ENCODE peak calls at places on chromosomes 6 and 20, in five cellular contexts. V, G, M, K and U are unnamed samples.

GRCh38 chr6:108555399-108556052 is 5.2 kb upstream of the FOXO3 start:
- DNase-seq in G (no peak), K (no peak), V (no peak), M (peak; percentile 69), U (no peak)

GRCh38 chr6:17013701-17014100 is 88.1 kb upstream of the STMND1 start:
- DNase-seq in M (peak; percentile 50), G (no peak), K (no peak), V (no peak), U (no peak)

GRCh38 chr20:46438156-46438750 is 31.8 kb upstream of the ELMO2 start:
- DNase-seq in G (peak; percentile 21), K (no peak), V (peak; percentile 45), M (peak; percentile 31), U (no peak)

GRCh38 chr6:124819340-124819739 is 142.9 kb upstream of the RNF217 start:
- DNase-seq in K (no peak), M (no peak), V (peak; percentile 17), G (no peak), U (no peak)

GRCh38 chr6:7723041-7723447 is 2.9 kb upstream of the BMP6 start:
- DNase-seq in G (peak; percentile 85), K (peak; percentile 62), V (peak; percentile 71), M (peak; percentile 58), U (no peak)

GRCh38 chr6:51318674-51319073 is 500.0 kb downstream of the TFAP2B start:
- DNase-seq in K (no peak), V (no peak), G (no peak), M (no peak), U (no peak)

GRCh38 chr6:126156973-126157372 is 170.6 kb downstream of the TRMT11 start:
- DNase-seq in M (no peak), V (peak; percentile 32), K (no peak), G (no peak), U (no peak)

GRCh38 chr20:52011093-52011492 is 180.5 kb downstream of the ZFP64 start:
- DNase-seq in G (no peak), M (no peak), V (no peak), K (no peak), U (no peak)

GRCh38 chr6:1131285-1132079 is 180.4 kb upstream of the FOXQ1 start:
- DNase-seq in M (peak; percentile 84), V (no peak), K (no peak), G (no peak), U (peak; percentile 30)

GRCh38 chr6:143581835-143582480 is 70.4 kb upstream of the FUCA2 start:
- DNase-seq in K (no peak), M (peak; percentile 57), G (no peak), V (no peak), U (no peak)

GRCh38 chr6:41318648-41319565 is 16.5 kb upstream of the NCR2 start:
- DNase-seq in K (peak; percentile 71), V (peak; percentile 87), M (peak; percentile 63), G (peak; percentile 71), U (no peak)

GRCh38 chr6:20319520-20320357 is 81.9 kb upstream of the E2F3 start:
- DNase-seq in K (no peak), M (no peak), G (no peak), V (peak; percentile 91), U (no peak)

GRCh38 chr6:143579703-143580102 is 68.2 kb upstream of the FUCA2 start:
- DNase-seq in V (no peak), G (no peak), K (no peak), M (peak; percentile 81), U (no peak)

GRCh38 chr6:146856296-146856695 is 257.5 kb downstream of the ADGB start:
- DNase-seq in V (no peak), G (no peak), M (no peak), K (no peak), U (no peak)

GRCh38 chr20:1224205-1224604 is 1.6 kb upstream of the RAD21L1 start:
- DNase-seq in G (no peak), K (no peak), M (no peak), V (no peak), U (no peak)

GRCh38 chr6:90136850-90137249 is 159.8 kb downstream of the BACH2 start:
- DNase-seq in G (no peak), V (no peak), M (no peak), K (no peak), U (no peak)

GRCh38 chr6:111653434-111653833 is 47.8 kb upstream of the TRAF3IP2 start:
- DNase-seq in M (no peak), G (no peak), V (no peak), K (no peak), U (no peak)

GRCh38 chr6:84763397-84764331 is 734 bp downstream of the TBX18 start:
- DNase-seq in K (no peak), M (peak; percentile 86), G (peak; percentile 61), V (peak; percentile 25), U (no peak)

GRCh38 chr6:84762941-84763396 is 1.4 kb downstream of the TBX18 start:
- DNase-seq in K (no peak), V (no peak), M (no peak), G (no peak), U (no peak)

GRCh38 chr6:84766118-84766683 is 1.8 kb upstream of the TBX18 start:
- DNase-seq in K (no peak), V (no peak), G (no peak), M (no peak), U (no peak)

GRCh38 chr6:84762220-84762940 is 2.0 kb downstream of the TBX18 start:
- DNase-seq in M (peak; percentile 52), G (no peak), K (no peak), V (no peak), U (no peak)

GRCh38 chr6:84764332-84765049 is at the start of gene TBX18:
- DNase-seq in K (peak; percentile 81), M (peak; percentile 95), G (peak; percentile 85), V (peak; percentile 41), U (peak; percentile 96)
- TF ChIP-seq CTCF in K (no peak), M (no peak), G (no peak), V (no peak), U (peak; percentile 28)

DNA sequence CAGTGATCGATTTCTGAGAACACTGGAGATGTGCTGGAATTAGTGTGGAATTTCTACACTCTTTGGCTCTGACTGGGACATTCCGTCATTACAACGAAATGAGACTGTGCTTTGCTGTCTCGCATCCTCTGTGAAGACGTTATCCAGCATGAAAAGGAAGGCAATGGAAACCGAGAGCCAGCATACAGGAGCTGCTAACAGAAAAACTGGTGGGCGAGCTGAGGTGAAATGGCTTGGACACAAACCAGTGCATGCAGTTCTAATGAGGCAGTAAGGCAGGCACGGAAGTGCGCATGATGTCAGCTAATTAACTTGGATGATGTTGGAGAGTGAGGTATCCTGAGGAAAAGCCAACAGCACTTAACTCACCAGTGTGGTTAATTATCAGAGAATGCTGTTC is 202.8 kb upstream of the AGPAT4 start:
- DNase-seq in G (no peak), K (no peak), M (peak; percentile 6), V (no peak), U (no peak)
- TF ChIP-seq CTCF in G (no peak), K (no peak), M (no peak), V (no peak), U (no peak)

DNA sequence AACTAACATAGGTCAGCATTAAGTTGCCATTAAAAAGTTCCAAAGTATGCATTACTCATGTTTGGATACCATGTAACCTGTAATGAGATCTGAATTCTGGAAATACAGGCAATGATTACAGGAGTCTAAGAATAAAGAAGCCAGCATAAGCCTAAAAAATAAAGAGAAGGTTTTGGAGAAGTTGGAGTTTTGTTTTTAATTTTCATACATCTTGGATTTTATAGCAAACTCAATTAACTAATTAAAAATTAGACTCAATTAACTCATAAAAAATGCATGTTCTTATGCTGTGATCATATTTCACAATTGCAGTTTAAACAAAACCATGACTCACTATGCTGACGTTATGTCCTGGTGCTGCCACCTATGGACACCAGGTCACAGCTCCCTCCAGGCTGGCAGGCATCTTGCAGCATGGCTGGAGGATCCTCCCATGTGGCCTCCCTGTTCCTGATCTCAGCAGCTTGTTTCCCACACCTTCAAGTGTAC is 648.8 kb upstream of the AGPAT4 start:
- DNase-seq in K (no peak), V (peak; percentile 59), G (peak; percentile 75), M (peak; percentile 19), U (no peak)
- TF ChIP-seq CTCF in K (peak; percentile 39), V (peak; percentile 17), G (no peak), M (peak; percentile 37), U (peak; percentile 34)

DNA sequence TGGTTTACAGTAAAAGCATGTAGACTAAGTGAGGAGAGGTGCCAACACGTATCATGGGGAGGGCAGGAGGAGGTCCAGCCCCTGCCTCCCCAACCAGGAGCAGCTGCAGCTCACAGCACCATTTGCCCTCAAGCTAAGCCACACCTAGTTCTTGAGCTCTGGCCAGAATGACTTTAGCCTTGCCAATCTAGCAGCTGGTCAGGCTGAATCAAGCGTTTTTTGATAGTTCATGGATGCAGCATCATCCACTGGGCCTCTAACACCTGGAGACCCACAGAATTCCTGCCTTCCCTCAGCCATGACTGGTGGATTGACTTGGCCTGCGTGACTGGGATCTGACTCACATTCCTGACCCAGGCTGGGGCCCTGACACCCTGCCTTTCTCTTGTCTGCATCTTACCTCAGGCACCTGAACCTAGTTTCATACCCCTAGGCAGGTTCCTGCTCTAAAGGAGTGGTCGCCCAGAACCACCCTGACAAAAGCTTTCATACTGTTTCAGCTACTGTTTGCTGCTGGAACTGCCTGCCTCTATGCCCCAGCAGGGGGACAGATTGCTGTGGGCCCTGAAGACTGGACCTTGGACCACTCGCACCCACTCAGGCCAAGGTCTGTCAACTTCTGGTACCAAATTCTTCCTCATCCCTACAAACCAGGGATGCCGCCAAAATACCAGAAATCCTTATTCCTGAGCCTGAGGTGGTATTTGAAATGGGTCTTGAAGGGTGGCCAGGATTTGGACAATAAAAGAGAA is 122.3 kb downstream of the QRSL1 start:
- DNase-seq in G (no peak), K (no peak), V (no peak), M (peak; percentile 100), U (no peak)
- TF ChIP-seq CTCF in G (no peak), K (no peak), V (no peak), M (peak; percentile 25), U (no peak)

DNA sequence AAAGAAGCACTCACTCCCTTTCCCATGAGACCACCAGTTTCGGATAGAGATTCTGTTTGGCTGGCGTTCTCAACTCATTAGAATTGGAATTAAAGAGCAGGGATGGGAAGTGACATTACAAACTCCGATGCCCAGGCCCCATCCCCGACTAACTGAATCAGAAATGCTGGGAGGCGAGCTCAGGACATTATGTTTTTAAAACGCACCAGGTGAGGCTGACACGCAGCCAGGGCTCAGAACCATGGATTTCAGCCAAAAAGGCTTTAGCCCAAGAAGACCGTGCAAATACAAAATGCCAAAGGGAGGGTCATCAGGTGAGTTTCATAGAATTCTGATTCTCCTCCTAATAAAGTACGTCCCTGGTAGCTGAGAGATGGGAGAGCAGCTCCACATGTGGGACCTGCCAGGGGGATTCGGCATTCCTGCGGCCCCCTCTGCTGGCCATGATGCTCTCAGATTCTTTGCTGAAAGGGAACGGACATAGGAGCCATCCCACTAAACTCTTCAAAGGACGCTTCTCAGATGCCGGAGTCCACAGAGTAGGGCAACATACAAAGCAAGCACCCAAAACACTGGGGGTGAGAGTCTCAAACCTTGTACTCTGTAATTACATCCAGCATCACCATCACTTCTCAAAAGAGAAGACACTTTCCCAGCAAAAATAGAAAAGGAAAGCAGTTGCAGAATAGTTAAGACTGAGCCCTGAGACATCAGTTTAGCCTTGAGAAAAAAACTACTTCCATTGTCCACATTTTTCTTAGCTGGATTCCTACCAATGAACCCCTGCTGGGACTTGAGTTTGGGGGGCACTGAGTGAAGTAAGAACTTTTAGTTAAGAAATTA is 205.2 kb downstream of the BMP7 start:
- DNase-seq in K (no peak), M (peak; percentile 21), G (no peak), V (no peak), U (no peak)
- TF ChIP-seq CTCF in K (peak; percentile 64), M (peak; percentile 47), G (peak; percentile 27), V (no peak), U (peak; percentile 89)